ENCODE peak calls at places on chromosomes 4 and X, in nine cellular contexts. One of them, this sample, is unnamed.

GRCh38 chrX:22912598-22912997 is 87.2 kb upstream of the DDX53 start:
- DNase-seq in cardiac fibroblast: no peak
- DNase-seq in COLO829: no peak
- DNase-seq in ELF-1: no peak
- DNase-seq in Karpas-422: no peak
- DNase-seq in brain pericyte: no peak
- DNase-seq in CD8-positive, alpha-beta memory T cell: no peak
- DNase-seq in SHP77: no peak
- DNase-seq in progenitor cell of endocrine pancreas: no peak
- DNase-seq in this sample: no peak

GRCh38 chr4:67234296-67234695 is 311.0 kb downstream of the CENPC start:
- DNase-seq in ELF-1: peak; percentile 4
- DNase-seq in cardiac fibroblast: no peak
- DNase-seq in SHP77: no peak
- DNase-seq in progenitor cell of endocrine pancreas: no peak
- DNase-seq in COLO829: no peak
- DNase-seq in brain pericyte: no peak
- DNase-seq in Karpas-422: no peak
- DNase-seq in CD8-positive, alpha-beta memory T cell: no peak
- DNase-seq in this sample: no peak

GRCh38 chr4:152515678-152516077 is 20.2 kb downstream of the FBXW7 start:
- DNase-seq in COLO829: no peak
- DNase-seq in progenitor cell of endocrine pancreas: no peak
- DNase-seq in brain pericyte: no peak
- DNase-seq in SHP77: no peak
- DNase-seq in ELF-1: no peak
- DNase-seq in cardiac fibroblast: peak; percentile 74
- DNase-seq in CD8-positive, alpha-beta memory T cell: no peak
- DNase-seq in Karpas-422: no peak
- DNase-seq in this sample: no peak

GRCh38 chrX:120664081-120664480 is 34.2 kb upstream of the C1GALT1C1 start:
- DNase-seq in ELF-1: no peak
- DNase-seq in SHP77: no peak
- DNase-seq in cardiac fibroblast: peak; percentile 61
- DNase-seq in brain pericyte: no peak
- DNase-seq in progenitor cell of endocrine pancreas: no peak
- DNase-seq in COLO829: no peak
- DNase-seq in Karpas-422: peak; percentile 63
- DNase-seq in CD8-positive, alpha-beta memory T cell: no peak
- DNase-seq in this sample: no peak

GRCh38 chr4:136025540-136025939 is 1506.8 kb downstream of the PCDH18 start:
- DNase-seq in progenitor cell of endocrine pancreas: no peak
- DNase-seq in ELF-1: peak; percentile 78
- DNase-seq in SHP77: no peak
- DNase-seq in COLO829: no peak
- DNase-seq in cardiac fibroblast: no peak
- DNase-seq in CD8-positive, alpha-beta memory T cell: no peak
- DNase-seq in Karpas-422: no peak
- DNase-seq in brain pericyte: no peak
- DNase-seq in this sample: no peak

GRCh38 chr4:79650794-79651431 is 242.9 kb upstream of the GK2 start:
- DNase-seq in COLO829: peak; percentile 26
- DNase-seq in Karpas-422: no peak
- DNase-seq in CD8-positive, alpha-beta memory T cell: no peak
- DNase-seq in progenitor cell of endocrine pancreas: no peak
- DNase-seq in brain pericyte: no peak
- DNase-seq in SHP77: no peak
- DNase-seq in cardiac fibroblast: peak; percentile 32
- DNase-seq in ELF-1: no peak
- DNase-seq in this sample: no peak

GRCh38 chrX:97332963-97333362 is 449.3 kb downstream of the RPA4 start:
- DNase-seq in SHP77: no peak
- DNase-seq in Karpas-422: no peak
- DNase-seq in ELF-1: no peak
- DNase-seq in COLO829: no peak
- DNase-seq in brain pericyte: no peak
- DNase-seq in CD8-positive, alpha-beta memory T cell: no peak
- DNase-seq in cardiac fibroblast: peak; percentile 17
- DNase-seq in progenitor cell of endocrine pancreas: no peak
- DNase-seq in this sample: no peak

GRCh38 chr4:24910504-24910903 is 2.3 kb downstream of the CCDC149 start:
- DNase-seq in COLO829: no peak
- DNase-seq in SHP77: no peak
- DNase-seq in ELF-1: no peak
- DNase-seq in Karpas-422: no peak
- DNase-seq in progenitor cell of endocrine pancreas: no peak
- DNase-seq in brain pericyte: no peak
- DNase-seq in CD8-positive, alpha-beta memory T cell: no peak
- DNase-seq in cardiac fibroblast: peak; percentile 80
- DNase-seq in this sample: no peak

GRCh38 chr4:122827258-122827887 is 742 bp downstream of the FGF2 start:
- DNase-seq in SHP77: no peak
- DNase-seq in brain pericyte: no peak
- DNase-seq in Karpas-422: peak; percentile 52
- DNase-seq in CD8-positive, alpha-beta memory T cell: no peak
- DNase-seq in ELF-1: peak; percentile 61
- DNase-seq in cardiac fibroblast: peak; percentile 61
- DNase-seq in progenitor cell of endocrine pancreas: peak; percentile 19
- DNase-seq in COLO829: no peak
- DNase-seq in this sample: no peak

GRCh38 chr4:827209-828081 is 1.5 kb upstream of the CPLX1 start:
- DNase-seq in Karpas-422: no peak
- DNase-seq in SHP77: no peak
- DNase-seq in COLO829: no peak
- DNase-seq in progenitor cell of endocrine pancreas: no peak
- DNase-seq in brain pericyte: no peak
- DNase-seq in ELF-1: no peak
- DNase-seq in cardiac fibroblast: no peak
- DNase-seq in CD8-positive, alpha-beta memory T cell: no peak
- DNase-seq in this sample: no peak

GRCh38 chr4:62549601-62550000 is 1349.5 kb downstream of the ADGRL3 start:
- DNase-seq in Karpas-422: no peak
- DNase-seq in brain pericyte: no peak
- DNase-seq in ELF-1: no peak
- DNase-seq in cardiac fibroblast: no peak
- DNase-seq in CD8-positive, alpha-beta memory T cell: no peak
- DNase-seq in SHP77: no peak
- DNase-seq in COLO829: no peak
- DNase-seq in progenitor cell of endocrine pancreas: no peak
- DNase-seq in this sample: no peak

GRCh38 chr4:66430856-66431255 is 760.6 kb upstream of the EPHA5 start:
- DNase-seq in cardiac fibroblast: peak; percentile 74
- DNase-seq in ELF-1: peak; percentile 45
- DNase-seq in COLO829: no peak
- DNase-seq in brain pericyte: no peak
- DNase-seq in SHP77: no peak
- DNase-seq in Karpas-422: no peak
- DNase-seq in progenitor cell of endocrine pancreas: no peak
- DNase-seq in CD8-positive, alpha-beta memory T cell: no peak
- DNase-seq in this sample: no peak

GRCh38 chrX:26918633-26919032 is 544.5 kb downstream of the PPP4R3C start:
- DNase-seq in brain pericyte: no peak
- DNase-seq in ELF-1: peak; percentile 57
- DNase-seq in CD8-positive, alpha-beta memory T cell: no peak
- DNase-seq in Karpas-422: peak; percentile 81
- DNase-seq in SHP77: peak; percentile 8
- DNase-seq in cardiac fibroblast: peak; percentile 49
- DNase-seq in COLO829: peak; percentile 36
- DNase-seq in progenitor cell of endocrine pancreas: no peak
- DNase-seq in this sample: no peak

GRCh38 chr4:67770422-67770821 is 16.2 kb upstream of the GNRHR start:
- DNase-seq in ELF-1: no peak
- DNase-seq in CD8-positive, alpha-beta memory T cell: no peak
- DNase-seq in cardiac fibroblast: no peak
- DNase-seq in SHP77: no peak
- DNase-seq in brain pericyte: no peak
- DNase-seq in Karpas-422: no peak
- DNase-seq in COLO829: no peak
- DNase-seq in progenitor cell of endocrine pancreas: no peak
- DNase-seq in this sample: no peak

GRCh38 chr4:2330119-2331042 is 68.5 kb upstream of the MXD4 start:
- DNase-seq in ELF-1: no peak
- DNase-seq in Karpas-422: no peak
- DNase-seq in brain pericyte: no peak
- DNase-seq in COLO829: peak; percentile 35
- DNase-seq in SHP77: no peak
- DNase-seq in CD8-positive, alpha-beta memory T cell: no peak
- DNase-seq in progenitor cell of endocrine pancreas: no peak
- DNase-seq in cardiac fibroblast: peak; percentile 94
- DNase-seq in this sample: no peak

GRCh38 chr4:174461438-174462106 is 60.7 kb downstream of the HPGD start:
- DNase-seq in CD8-positive, alpha-beta memory T cell: no peak
- DNase-seq in ELF-1: no peak
- DNase-seq in COLO829: no peak
- DNase-seq in SHP77: no peak
- DNase-seq in cardiac fibroblast: peak; percentile 18
- DNase-seq in progenitor cell of endocrine pancreas: no peak
- DNase-seq in Karpas-422: no peak
- DNase-seq in brain pericyte: no peak
- DNase-seq in this sample: no peak

GRCh38 chrX:101369687-101370086 is 16.3 kb downstream of the BTK start:
- DNase-seq in ELF-1: no peak
- DNase-seq in CD8-positive, alpha-beta memory T cell: no peak
- DNase-seq in Karpas-422: no peak
- DNase-seq in brain pericyte: no peak
- DNase-seq in SHP77: no peak
- DNase-seq in progenitor cell of endocrine pancreas: no peak
- DNase-seq in COLO829: no peak
- DNase-seq in cardiac fibroblast: no peak
- DNase-seq in this sample: no peak

GRCh38 chrX:119790977-119791436 is 423 bp downstream of the RPL39 start:
- DNase-seq in CD8-positive, alpha-beta memory T cell: peak; percentile 6
- DNase-seq in cardiac fibroblast: peak; percentile 52
- DNase-seq in SHP77: peak; percentile 35
- DNase-seq in ELF-1: no peak
- DNase-seq in COLO829: no peak
- DNase-seq in Karpas-422: peak; percentile 48
- DNase-seq in progenitor cell of endocrine pancreas: peak; percentile 9
- DNase-seq in brain pericyte: no peak
- DNase-seq in this sample: peak; percentile 6

GRCh38 chrX:40543661-40544328 is 37.0 kb upstream of the ATP6AP2 start:
- DNase-seq in cardiac fibroblast: peak; percentile 55
- DNase-seq in brain pericyte: no peak
- DNase-seq in CD8-positive, alpha-beta memory T cell: no peak
- DNase-seq in SHP77: peak; percentile 16
- DNase-seq in progenitor cell of endocrine pancreas: no peak
- DNase-seq in ELF-1: peak; percentile 72
- DNase-seq in Karpas-422: peak; percentile 84
- DNase-seq in COLO829: peak; percentile 24
- DNase-seq in this sample: no peak

This sample was measured in activated CD4-positive, CD25-positive, alpha-beta regulatory T cell.